ENCODE peak calls at places on chromosomes 5 and 9, in seven cellular contexts. X is GM10248, Y is upper lobe of right lung, E is body of pancreas, T is Panc1, K is GM13977, M is B cell. Z is an unnamed sample.
A peak's percentile ranks its signal among the peaks of the same experiment; 100 is the strongest.

GRCh38 chr5:27472000-27472763 is 433.8 kb upstream of the CDH9 start:
- DNase-seq in X (peak; percentile 17), Y (no peak), E (peak; percentile 25), T (no peak), K (no peak), M (no peak), Z (no peak)

GRCh38 chr9:110768887-110769286 is 100.3 kb downstream of the MUSK start:
- DNase-seq in X (no peak), Y (no peak), E (no peak), T (no peak), K (no peak), M (no peak), Z (no peak)

GRCh38 chr9:77753183-77753582 is 105.1 kb upstream of the GNA14 start:
- DNase-seq in X (no peak), Y (no peak), E (no peak), T (no peak), K (no peak), M (no peak), Z (no peak)

GRCh38 chr5:179259731-179260323 is 85.4 kb downstream of the ADAMTS2 start:
- DNase-seq in X (no peak), Y (peak; percentile 31), E (no peak), T (no peak), K (no peak), M (no peak), Z (no peak)

GRCh38 chr9:27162045-27162444 is 53.0 kb downstream of the TEK start:
- DNase-seq in X (no peak), Y (no peak), E (no peak), T (no peak), K (no peak), M (no peak), Z (no peak)

GRCh38 chr9:131641618-131642495 is 96.5 kb downstream of the PRRT1B start:
- DNase-seq in X (no peak), Y (no peak), E (no peak), T (no peak), K (no peak), M (no peak), Z (no peak)

GRCh38 chr9:97365634-97366033 is 46.3 kb upstream of the TDRD7 start:
- DNase-seq in X (no peak), Y (no peak), E (no peak), T (no peak), K (no peak), M (no peak), Z (no peak)

GRCh38 chr9:101469026-101469425 is 33.5 kb upstream of the ALDOB start:
- DNase-seq in X (no peak), Y (no peak), E (no peak), T (no peak), K (no peak), M (no peak), Z (no peak)

GRCh38 chr9:112078432-112078831 is 96.7 kb downstream of the SUSD1 start:
- DNase-seq in X (peak; percentile 36), Y (no peak), E (no peak), T (no peak), K (no peak), M (peak; percentile 45), Z (no peak)

GRCh38 chr9:25600501-25600900 is 77.7 kb downstream of the TUSC1 start:
- DNase-seq in X (no peak), Y (no peak), E (no peak), T (no peak), K (no peak), M (no peak), Z (no peak)

GRCh38 chr9:3525088-3525835 is 539 bp downstream of the RFX3 start:
- DNase-seq in X (peak; percentile 16), Y (peak; percentile 75), E (no peak), T (no peak), K (no peak), M (no peak), Z (no peak)

GRCh38 chr9:36258170-36258988 is at the start of gene GNE:
- DNase-seq in X (peak; percentile 95), Y (peak; percentile 100), E (peak; percentile 97), T (peak; percentile 89), K (peak; percentile 93), M (peak; percentile 97), Z (peak; percentile 63)

GRCh38 chr5:97071101-97071500 is 71.3 kb downstream of the LIX1 start:
- DNase-seq in X (no peak), Y (no peak), E (no peak), T (peak; percentile 7), K (no peak), M (no peak), Z (no peak)

GRCh38 chr5:75481024-75481423 is 30.4 kb downstream of the CERT1 start:
- DNase-seq in X (no peak), Y (no peak), E (no peak), T (no peak), K (no peak), M (no peak), Z (no peak)

GRCh38 chr9:438066-438465 is 223.4 kb downstream of the DOCK8 start:
- DNase-seq in X (no peak), Y (no peak), E (no peak), T (no peak), K (no peak), M (no peak), Z (no peak)

GRCh38 chr9:108245901-108246300 is 609.9 kb downstream of the ACTL7B start:
- DNase-seq in X (no peak), Y (no peak), E (no peak), T (no peak), K (no peak), M (no peak), Z (no peak)

GRCh38 chr9:94903961-94904421 is 177.5 kb downstream of the AOPEP start:
- DNase-seq in X (no peak), Y (no peak), E (no peak), T (no peak), K (no peak), M (no peak), Z (no peak)

GRCh38 chr9:131585375-131585774 is 40.1 kb downstream of the PRRT1B start:
- DNase-seq in X (no peak), Y (no peak), E (peak; percentile 50), T (no peak), K (no peak), M (peak; percentile 55), Z (no peak)

GRCh38 chr5:29878599-29878998 is 1314.9 kb upstream of the CDH6 start:
- DNase-seq in X (no peak), Y (no peak), E (no peak), T (no peak), K (no peak), M (no peak), Z (no peak)

GRCh38 chr5:7663808-7664207 is 187.1 kb downstream of the CFAP90 start:
- DNase-seq in X (no peak), Y (no peak), E (no peak), T (no peak), K (no peak), M (no peak), Z (no peak)

GRCh38 chr9:90306118-90306517 is 336.5 kb downstream of the DIRAS2 start:
- DNase-seq in X (no peak), Y (no peak), E (no peak), T (no peak), K (no peak), M (no peak), Z (no peak)

GRCh38 chr5:72407541-72407940 is 87.4 kb downstream of the PTCD2 start:
- DNase-seq in X (no peak), Y (no peak), E (no peak), T (no peak), K (no peak), M (no peak), Z (no peak)

GRCh38 chr5:181167814-181168488 is 20.6 kb downstream of the OR2V2 start:
- DNase-seq in X (no peak), Y (no peak), E (no peak), T (no peak), K (peak; percentile 48), M (peak; percentile 40), Z (peak; percentile 62)

GRCh38 chr9:123421211-123421585 is 65.2 kb downstream of the CRB2 start:
- DNase-seq in X (no peak), Y (peak; percentile 48), E (no peak), T (no peak), K (no peak), M (no peak), Z (no peak)
- TF ChIP-seq CTCF in X (no peak), Y (no peak), E (no peak), T (no peak), K (no peak), M (no peak), Z (no peak)

GRCh38 chr5:151288180-151288579 is 15.4 kb downstream of the SLC36A3 start:
- DNase-seq in X (peak; percentile 23), Y (no peak), E (no peak), T (no peak), K (peak; percentile 23), M (no peak), Z (no peak)
- TF ChIP-seq CTCF in X (peak; percentile 35), Y (no peak), E (no peak), T (peak; percentile 40), K (peak; percentile 39), M (no peak), Z (no peak)

GRCh38 chr9:113991714-113992113 is 86.4 kb downstream of the AMBP start:
- DNase-seq in X (no peak), Y (no peak), E (no peak), T (no peak), K (no peak), M (no peak), Z (no peak)

GRCh38 chr9:113993838-113994540 is 84.1 kb downstream of the AMBP start:
- DNase-seq in X (no peak), Y (peak; percentile 89), E (peak; percentile 96), T (no peak), K (no peak), M (peak; percentile 12), Z (no peak)

GRCh38 chr9:113992994-113993393 is 85.1 kb downstream of the AMBP start:
- DNase-seq in X (no peak), Y (no peak), E (no peak), T (no peak), K (no peak), M (peak; percentile 24), Z (no peak)

GRCh38 chr9:113990975-113991471 is 87.1 kb downstream of the AMBP start:
- DNase-seq in X (no peak), Y (no peak), E (no peak), T (no peak), K (no peak), M (no peak), Z (no peak)

DNA sequence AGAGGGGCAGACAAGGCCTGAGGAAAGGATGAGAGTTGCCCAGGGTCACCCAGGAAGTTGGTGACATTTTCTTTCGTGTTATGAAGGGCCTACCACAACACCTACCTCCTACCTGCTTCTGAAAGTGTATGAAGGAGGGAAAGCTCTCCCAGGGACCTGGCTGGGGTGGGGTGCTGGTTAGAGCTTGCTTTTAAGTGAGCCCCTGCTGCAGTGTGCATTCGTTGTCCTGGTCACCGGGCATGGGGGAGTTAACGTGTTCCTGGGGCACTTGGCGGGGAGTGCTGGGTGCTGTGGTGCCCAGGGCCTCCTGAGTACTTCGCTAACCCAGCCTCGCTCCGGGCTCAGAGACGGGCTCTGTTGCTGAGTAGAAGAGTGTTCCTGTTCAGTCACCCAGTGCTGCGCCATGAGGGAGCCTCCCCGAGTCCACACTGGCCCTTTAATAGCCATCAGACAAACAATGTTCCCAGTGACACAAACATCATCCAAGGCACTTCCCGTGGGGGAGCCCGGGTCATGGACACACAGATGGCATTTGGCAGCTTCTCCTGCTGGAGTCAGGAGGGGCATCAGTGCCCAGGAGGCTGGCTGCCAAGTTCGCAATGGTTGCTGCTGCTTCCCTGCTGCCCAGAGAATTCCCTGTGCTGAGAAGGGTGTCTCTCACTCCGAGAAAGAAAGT is 85.7 kb downstream of the AMBP start:
- DNase-seq in X (no peak), Y (no peak), E (peak; percentile 75), T (no peak), K (no peak), M (no peak), Z (no peak)
- TF ChIP-seq CTCF in X (no peak), Y (no peak), E (no peak), T (no peak), K (no peak), M (no peak), Z (no peak)

GRCh38 chr5:68476854-68477253 is 261.3 kb downstream of the PIK3R1 start:
- DNase-seq in X (no peak), Y (no peak), E (no peak), T (no peak), K (no peak), M (no peak), Z (no peak)
- TF ChIP-seq CTCF in X (no peak), Y (no peak), E (no peak), T (no peak), K (no peak), M (no peak), Z (no peak)

Z was measured in D721Med.